ENCODE peak calls at places on chromosomes 13 and 19, in four cellular contexts. M, C, R and S are unnamed samples.

GRCh38 chr19:33465371-33465770 is 56.2 kb downstream of the PEPD start:
- DNase-seq in M (no peak), C (no peak), R (no peak), S (no peak)

GRCh38 chr19:16368385-16369305 is 44.0 kb downstream of the KLF2 start:
- DNase-seq in M (no peak), C (no peak), R (no peak), S (no peak)

GRCh38 chr13:98275711-98276171 is 98.7 kb upstream of the RNF113B start:
- DNase-seq in M (no peak), C (no peak), R (no peak), S (no peak)

GRCh38 chr13:112532837-112533745 is 54.9 kb downstream of the TUBGCP3 start:
- DNase-seq in M (no peak), C (no peak), R (no peak), S (no peak)

GRCh38 chr13:50323440-50324070 is 308.3 kb downstream of the KCNRG start:
- DNase-seq in M (peak), C (no peak), R (no peak), S (no peak)

GRCh38 chr13:36675213-36675536 is 1.4 kb downstream of the SERTM1 start:
- DNase-seq in M (no peak), C (peak), R (no peak), S (no peak)

GRCh38 chr19:46137915-46138473 is 10.0 kb upstream of the IGFL2 start:
- DNase-seq in M (no peak), C (no peak), R (no peak), S (peak)

GRCh38 chr19:14004619-14005380 is 1.3 kb downstream of the RFX1 start:
- DNase-seq in M (no peak), C (no peak), R (peak), S (no peak)

GRCh38 chr19:46732172-46732938 is 13.5 kb upstream of the FKRP start:
- DNase-seq in M (no peak), C (no peak), R (no peak), S (no peak)

GRCh38 chr13:50456111-50456510 is 387.4 kb downstream of the DLEU7 start:
- DNase-seq in M (no peak), C (no peak), R (no peak), S (no peak)

GRCh38 chr19:35937345-35938281 is 1.4 kb downstream of the LRFN3 start:
- DNase-seq in M (no peak), C (no peak), R (no peak), S (no peak)

GRCh38 chr13:64591981-64592380 is 2638.2 kb downstream of the PCDH9 start:
- DNase-seq in M (no peak), C (no peak), R (no peak), S (no peak)

GRCh38 chr19:49801401-49801888 is 11.6 kb downstream of the FUZ start:
- DNase-seq in M (no peak), C (no peak), R (no peak), S (no peak)
- H3K27ac ChIP-seq in M (no peak), C (no peak), R (peak), S (peak)

DNA sequence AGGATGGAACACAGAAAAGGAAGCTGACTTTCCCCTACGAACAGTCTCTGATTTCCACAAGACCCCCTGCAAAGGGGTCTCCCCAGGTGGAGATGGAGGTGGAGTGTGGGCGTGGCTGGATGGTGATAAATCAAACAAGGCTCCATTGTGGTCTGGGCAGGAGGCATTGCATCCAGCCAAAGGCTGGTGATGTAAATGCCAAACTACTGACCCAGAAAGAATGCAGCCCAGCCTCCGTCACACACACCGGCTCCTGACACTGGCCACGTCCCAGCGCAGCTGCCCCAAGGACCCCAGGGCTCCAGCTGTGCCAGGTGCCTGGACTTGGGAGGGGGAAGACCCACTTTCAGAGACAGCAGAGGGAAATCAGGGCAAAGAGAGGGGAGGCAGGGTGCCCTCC is 6.3 kb downstream of the SLC7A1 start:
- DNase-seq in M (no peak), C (peak), R (no peak), S (no peak)
- H3K27ac ChIP-seq in M (peak), C (no peak), R (no peak), S (peak)

DNA sequence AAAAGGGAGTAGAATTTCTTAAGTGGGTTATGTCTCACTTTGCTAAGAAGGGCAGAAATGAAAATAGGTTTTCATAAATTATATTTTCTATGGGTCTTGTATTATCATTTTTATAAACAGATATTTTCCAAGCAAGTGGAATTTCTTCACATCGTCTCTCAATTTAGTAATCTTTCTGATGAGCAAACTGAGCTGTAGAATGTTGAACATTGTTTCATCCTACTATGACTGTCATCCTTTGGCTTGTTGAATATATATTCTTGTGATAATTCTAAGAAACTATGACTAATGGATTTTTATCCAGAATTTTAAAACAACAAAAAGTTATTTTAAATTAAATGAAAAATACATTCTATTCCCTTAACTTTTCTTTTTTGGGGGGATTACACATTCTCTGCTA is 313.8 kb downstream of the ENOX1 start:
- DNase-seq in M (no peak), C (no peak), R (no peak), S (no peak)
- H3K27ac ChIP-seq in M (no peak), C (no peak), R (peak), S (peak)

GRCh38 chr19:38228491-38229439 is 4.7 kb upstream of the DPF1 start:
- DNase-seq in M (no peak), C (peak), R (no peak), S (no peak)
- H3K27ac ChIP-seq in M (peak), C (no peak), R (peak), S (no peak)

GRCh38 chr19:992670-993055 is 7.6 kb upstream of the GRIN3B start:
- DNase-seq in M (no peak), C (no peak), R (no peak), S (no peak)

GRCh38 chr19:990119-990571 is 6.0 kb downstream of the WDR18 start:
- DNase-seq in M (no peak), C (peak), R (no peak), S (no peak)

GRCh38 chr19:991932-992669 is 8.0 kb downstream of the WDR18 start:
- DNase-seq in M (no peak), C (no peak), R (no peak), S (no peak)

GRCh38 chr19:990746-991145 is 6.6 kb downstream of the WDR18 start:
- DNase-seq in M (no peak), C (no peak), R (no peak), S (no peak)

DNA sequence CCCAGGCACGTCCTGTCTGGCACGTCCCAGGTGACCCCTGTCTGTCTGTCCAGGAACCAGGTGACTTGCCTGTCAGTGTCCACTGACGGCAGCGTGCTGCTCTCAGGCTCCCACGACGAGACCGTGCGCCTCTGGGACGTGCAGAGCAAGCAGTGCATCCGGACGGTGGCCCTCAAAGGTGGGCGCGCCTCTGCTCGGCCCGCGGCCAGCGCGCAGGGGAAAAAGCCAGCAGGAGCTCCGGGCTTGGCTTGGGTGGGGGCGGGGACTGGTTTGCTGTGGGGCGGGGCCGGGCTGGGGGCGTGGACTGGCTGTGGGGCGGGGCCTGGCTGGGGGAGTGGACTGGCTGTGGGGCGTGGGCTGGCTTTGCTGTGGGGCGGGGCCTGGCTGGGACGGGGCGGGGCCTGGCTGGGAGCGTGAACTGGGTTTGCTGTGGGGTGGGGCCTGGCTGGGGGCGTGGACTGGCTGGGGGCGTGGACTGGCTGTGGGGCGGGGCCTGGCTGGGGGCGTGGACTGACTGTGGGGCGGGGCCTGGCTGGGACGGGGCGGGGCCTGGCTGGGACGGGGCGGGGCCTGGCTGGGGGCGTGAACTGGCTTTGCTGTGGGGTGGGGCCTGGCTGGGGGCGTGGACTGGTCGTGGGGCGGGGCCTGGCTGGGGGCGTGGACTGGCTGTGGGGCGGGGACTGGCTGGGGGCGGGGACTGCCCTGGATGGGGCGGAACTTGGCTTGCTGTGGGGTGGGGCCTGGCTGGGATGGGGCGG is 7.2 kb downstream of the WDR18 start:
- DNase-seq in M (peak), C (peak), R (no peak), S (no peak)
- H3K27ac ChIP-seq in M (peak), C (no peak), R (no peak), S (no peak)

DNA sequence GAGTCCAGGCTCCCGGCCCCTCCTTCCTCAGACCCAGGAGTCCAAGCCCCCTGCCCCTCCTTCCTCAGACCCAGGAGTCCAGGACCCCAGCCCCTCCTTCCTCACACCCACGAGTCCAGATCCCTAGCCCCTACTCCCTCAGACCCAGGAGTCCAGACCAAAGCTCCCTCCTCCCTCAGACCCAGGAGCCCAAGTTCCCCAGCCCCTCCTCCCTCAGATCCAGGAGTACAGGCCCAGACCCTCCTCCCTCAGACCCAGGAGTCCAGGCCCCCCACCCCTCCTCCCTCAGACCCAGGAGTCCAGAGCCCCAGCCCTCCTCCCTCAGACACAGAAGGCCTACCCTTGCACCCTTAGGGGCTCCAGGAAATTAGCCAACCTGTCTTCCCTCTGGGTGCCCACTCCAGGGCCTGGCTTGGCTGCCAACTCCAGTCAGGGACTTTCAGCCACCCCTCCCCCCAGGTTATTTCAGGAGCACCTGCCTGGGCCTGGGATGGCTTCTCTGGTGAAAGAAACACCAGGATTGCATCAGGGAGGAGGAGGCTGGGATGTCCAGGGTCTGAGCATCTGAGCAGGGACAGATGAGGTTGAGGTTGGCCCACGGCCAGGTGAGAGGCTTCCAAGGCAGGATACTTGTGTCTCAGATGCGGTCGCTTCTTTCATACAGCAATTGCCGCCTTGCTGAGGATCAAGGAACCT is at the start of gene FGF21:
- DNase-seq in M (no peak), C (no peak), R (no peak), S (no peak)
- H3K27ac ChIP-seq in M (peak), C (no peak), R (no peak), S (no peak)

GRCh38 chr13:101707659-101708058 is 255.2 kb downstream of the ITGBL1 start:
- DNase-seq in M (no peak), C (no peak), R (no peak), S (no peak)
- H3K27ac ChIP-seq in M (no peak), C (no peak), R (no peak), S (no peak)